ENCODE peak calls at places on chromosomes 1 and 21, in six cellular contexts. One of them, this sample, is unnamed.

GRCh38 chr1:196144588-196144987 is 463.7 kb downstream of the KCNT2 start:
- DNase-seq in GM23248: no peak
- DNase-seq in PC-3: peak; percentile 5
- DNase-seq in hepatocyte: no peak
- DNase-seq in MM.1S: no peak
- DNase-seq in neural progenitor cell: no peak
- DNase-seq in this sample: no peak

GRCh38 chr1:206580438-206581113 is 31.7 kb downstream of the EIF2D start:
- DNase-seq in GM23248: no peak
- DNase-seq in PC-3: no peak
- DNase-seq in hepatocyte: no peak
- DNase-seq in MM.1S: no peak
- DNase-seq in neural progenitor cell: no peak
- DNase-seq in this sample: no peak

GRCh38 chr1:22128392-22128791 is 14.5 kb downstream of the WNT4 start:
- DNase-seq in GM23248: no peak
- DNase-seq in PC-3: no peak
- DNase-seq in hepatocyte: no peak
- DNase-seq in MM.1S: no peak
- DNase-seq in neural progenitor cell: no peak
- DNase-seq in this sample: no peak

GRCh38 chr1:26168410-26169167 is at the start of gene C1orf232:
- DNase-seq in GM23248: no peak
- DNase-seq in PC-3: no peak
- DNase-seq in hepatocyte: peak; percentile 13
- DNase-seq in MM.1S: no peak
- DNase-seq in neural progenitor cell: peak; percentile 81
- DNase-seq in this sample: no peak

GRCh38 chr1:171286032-171286705 is 27.8 kb upstream of the FMO4 start:
- DNase-seq in GM23248: peak; percentile 50
- DNase-seq in PC-3: peak; percentile 55
- DNase-seq in hepatocyte: peak; percentile 35
- DNase-seq in MM.1S: no peak
- DNase-seq in neural progenitor cell: no peak
- DNase-seq in this sample: no peak

GRCh38 chr1:203354246-203354645 is 3.3 kb upstream of the FMOD start:
- DNase-seq in GM23248: peak; percentile 79
- DNase-seq in PC-3: peak; percentile 32
- DNase-seq in hepatocyte: no peak
- DNase-seq in MM.1S: no peak
- DNase-seq in neural progenitor cell: no peak
- DNase-seq in this sample: no peak

GRCh38 chr1:224959121-224959520 is 29.6 kb downstream of the DNAH14 start:
- DNase-seq in GM23248: no peak
- DNase-seq in PC-3: no peak
- DNase-seq in hepatocyte: no peak
- DNase-seq in MM.1S: no peak
- DNase-seq in neural progenitor cell: no peak
- DNase-seq in this sample: no peak

GRCh38 chr1:16122916-16123315 is 33.0 kb downstream of the EPHA2 start:
- DNase-seq in GM23248: peak; percentile 99
- DNase-seq in PC-3: peak; percentile 50
- DNase-seq in hepatocyte: no peak
- DNase-seq in MM.1S: no peak
- DNase-seq in neural progenitor cell: no peak
- DNase-seq in this sample: no peak

GRCh38 chr1:2356911-2357845 is 34.2 kb downstream of the MORN1 start:
- DNase-seq in GM23248: no peak
- DNase-seq in PC-3: no peak
- DNase-seq in hepatocyte: no peak
- DNase-seq in MM.1S: no peak
- DNase-seq in neural progenitor cell: no peak
- DNase-seq in this sample: no peak

GRCh38 chr1:41496080-41497055 is 11.9 kb upstream of the EDN2 start:
- DNase-seq in GM23248: peak; percentile 93
- DNase-seq in PC-3: peak; percentile 95
- DNase-seq in hepatocyte: peak; percentile 93
- DNase-seq in MM.1S: peak; percentile 52
- DNase-seq in neural progenitor cell: peak; percentile 96
- DNase-seq in this sample: peak; percentile 95

GRCh38 chr1:14803002-14803789 is 204.7 kb downstream of the KAZN start:
- DNase-seq in GM23248: no peak
- DNase-seq in PC-3: no peak
- DNase-seq in hepatocyte: no peak
- DNase-seq in MM.1S: no peak
- DNase-seq in neural progenitor cell: no peak
- DNase-seq in this sample: no peak

GRCh38 chr1:116740296-116740695 is 13.9 kb upstream of the CD2 start:
- DNase-seq in GM23248: no peak
- DNase-seq in PC-3: no peak
- DNase-seq in hepatocyte: no peak
- DNase-seq in MM.1S: no peak
- DNase-seq in neural progenitor cell: no peak
- DNase-seq in this sample: no peak

GRCh38 chr1:113677250-113678158 is 81.8 kb downstream of the PHTF1 start:
- DNase-seq in GM23248: peak; percentile 67
- DNase-seq in PC-3: peak; percentile 75
- DNase-seq in hepatocyte: peak; percentile 67
- DNase-seq in MM.1S: peak; percentile 45
- DNase-seq in neural progenitor cell: peak; percentile 67
- DNase-seq in this sample: peak; percentile 74

GRCh38 chr21:28663111-28663693 is 329.5 kb downstream of the LTN1 start:
- DNase-seq in GM23248: no peak
- DNase-seq in PC-3: no peak
- DNase-seq in hepatocyte: no peak
- DNase-seq in MM.1S: no peak
- DNase-seq in neural progenitor cell: no peak
- DNase-seq in this sample: no peak

GRCh38 chr1:224727851-224728250 is 111.7 kb downstream of the CNIH3 start:
- DNase-seq in GM23248: peak; percentile 82
- DNase-seq in PC-3: no peak
- DNase-seq in hepatocyte: no peak
- DNase-seq in MM.1S: no peak
- DNase-seq in neural progenitor cell: no peak
- DNase-seq in this sample: no peak

GRCh38 chr1:145690587-145691558 is 16.3 kb downstream of the PDZK1 start:
- DNase-seq in GM23248: peak; percentile 84
- DNase-seq in PC-3: peak; percentile 43
- DNase-seq in hepatocyte: no peak
- DNase-seq in MM.1S: peak; percentile 94
- DNase-seq in neural progenitor cell: no peak
- DNase-seq in this sample: no peak

GRCh38 chr1:168234846-168235547 is 9.2 kb downstream of the SFT2D2 start:
- DNase-seq in GM23248: peak; percentile 77
- DNase-seq in PC-3: peak; percentile 84
- DNase-seq in hepatocyte: peak; percentile 52
- DNase-seq in MM.1S: peak; percentile 81
- DNase-seq in neural progenitor cell: peak; percentile 59
- DNase-seq in this sample: peak; percentile 86

DNA sequence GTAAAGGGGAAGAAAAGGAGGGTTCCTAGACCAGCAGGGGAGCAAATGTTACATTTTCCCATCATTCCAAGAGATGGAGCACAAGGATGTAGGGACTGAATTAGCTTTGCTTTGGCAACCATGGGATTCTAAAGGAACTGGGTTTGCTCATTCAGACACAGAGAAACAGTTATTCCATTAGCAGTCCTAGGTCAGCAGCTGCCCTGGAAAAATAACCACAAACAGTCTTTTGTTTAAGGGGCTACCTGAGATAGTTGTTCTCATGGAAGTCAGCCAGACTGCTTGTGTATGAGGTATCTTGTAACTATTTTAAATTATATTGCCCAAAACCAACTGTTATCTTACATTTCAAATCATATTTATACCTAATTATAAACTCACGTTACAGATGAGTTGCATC is 58.4 kb upstream of the VCAM1 start:
- DNase-seq in GM23248: no peak
- DNase-seq in PC-3: no peak
- DNase-seq in hepatocyte: no peak
- DNase-seq in MM.1S: no peak
- DNase-seq in neural progenitor cell: no peak
- DNase-seq in this sample: no peak
- TF ChIP-seq EZH2phosphoT487 in GM23248: no peak
- TF ChIP-seq EZH2phosphoT487 in PC-3: no peak
- TF ChIP-seq EZH2phosphoT487 in hepatocyte: no peak
- TF ChIP-seq EZH2phosphoT487 in MM.1S: no peak
- TF ChIP-seq EZH2phosphoT487 in neural progenitor cell: no peak
- TF ChIP-seq EZH2phosphoT487 in this sample: no peak

DNA sequence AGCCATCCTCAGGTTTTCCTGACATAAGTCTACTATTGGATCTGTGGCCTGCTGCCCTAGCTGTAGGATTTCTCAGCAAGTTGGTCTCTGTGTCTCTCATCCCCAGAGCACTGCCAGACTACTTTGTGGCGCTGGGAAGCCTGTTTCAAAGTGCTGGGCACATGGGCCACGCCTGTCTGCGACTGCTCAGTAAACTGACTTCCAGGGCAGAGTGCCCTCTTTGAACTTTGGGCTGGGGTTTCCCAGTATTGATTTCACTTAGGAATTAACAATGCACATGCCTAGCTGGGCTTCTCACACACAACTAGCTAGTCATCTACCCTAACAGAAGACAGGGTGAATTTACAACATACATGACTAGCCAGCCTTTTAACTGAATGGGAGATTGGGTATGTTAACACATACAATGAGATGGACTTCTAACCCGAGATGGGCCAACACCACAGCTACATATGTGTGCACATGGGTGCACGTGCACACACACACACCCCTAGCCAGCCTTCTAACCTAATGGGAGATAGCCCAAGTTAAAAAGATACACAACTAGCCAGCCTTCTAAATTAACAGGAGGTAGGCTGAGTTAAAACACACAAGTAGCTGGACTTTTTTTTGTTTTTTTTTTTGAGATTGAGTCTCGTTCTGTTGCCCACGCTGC is 6.9 kb upstream of the TRIM17 start:
- DNase-seq in GM23248: no peak
- DNase-seq in PC-3: no peak
- DNase-seq in hepatocyte: no peak
- DNase-seq in MM.1S: no peak
- DNase-seq in neural progenitor cell: no peak
- DNase-seq in this sample: no peak
- H2AFZ ChIP-seq in GM23248: no peak overlapping the region
- H2AFZ ChIP-seq in PC-3: no peak overlapping the region
- H2AFZ ChIP-seq in hepatocyte: no peak overlapping the region
- H2AFZ ChIP-seq in MM.1S: no peak overlapping the region
- H2AFZ ChIP-seq in neural progenitor cell: no peak overlapping the region
- H2AFZ ChIP-seq in this sample: no peak overlapping the region

DNA sequence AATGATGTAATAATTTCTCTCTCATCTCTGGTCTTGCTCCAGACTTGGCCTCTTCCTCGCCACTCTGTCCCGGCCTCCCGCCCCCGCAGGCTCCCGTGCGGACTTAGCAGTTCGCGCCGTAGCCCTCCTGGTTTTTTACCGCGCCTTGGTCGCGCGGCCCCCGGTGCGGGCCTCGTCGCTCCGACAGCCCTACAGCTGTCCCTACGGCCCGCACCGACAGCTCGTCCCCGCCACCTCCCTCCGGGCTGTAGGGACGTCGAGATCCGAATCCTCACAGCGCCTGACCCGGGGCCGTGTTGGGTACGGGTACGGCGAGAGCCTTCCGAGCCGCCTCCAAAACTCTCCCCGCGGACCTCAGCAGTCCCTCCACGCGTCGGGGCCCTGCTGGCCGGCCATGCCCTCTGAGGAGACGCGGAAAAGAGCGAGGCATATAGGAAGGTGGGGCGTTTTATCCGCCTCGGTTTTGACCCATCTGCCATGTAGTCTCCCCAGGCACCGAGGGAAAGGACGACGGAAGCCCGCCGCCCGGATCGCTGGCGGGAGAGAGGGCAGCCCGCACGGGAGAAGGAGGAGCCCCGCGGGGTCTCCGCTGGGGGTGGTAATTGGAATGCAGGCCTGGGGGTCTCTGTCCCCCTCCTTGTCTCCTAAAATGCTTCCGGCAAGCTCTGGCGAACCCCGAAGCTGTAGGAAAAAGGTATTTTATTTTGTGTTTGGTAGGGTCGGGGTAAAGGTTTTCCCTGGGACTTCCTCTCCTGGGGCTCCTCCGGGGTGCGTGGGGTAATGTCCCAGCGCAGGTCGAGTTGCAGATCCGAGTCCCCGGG is 3.3 kb downstream of the LHX4 start:
- DNase-seq in GM23248: no peak
- DNase-seq in PC-3: no peak
- DNase-seq in hepatocyte: no peak
- DNase-seq in MM.1S: no peak
- DNase-seq in neural progenitor cell: peak; percentile 39
- DNase-seq in this sample: no peak
- TF ChIP-seq EZH2 in GM23248: peak; percentile 58
- TF ChIP-seq EZH2 in PC-3: no peak
- TF ChIP-seq EZH2 in hepatocyte: peak; percentile 100
- TF ChIP-seq EZH2 in MM.1S: peak; percentile 75
- TF ChIP-seq EZH2 in neural progenitor cell: peak; percentile 100
- TF ChIP-seq EZH2 in this sample: peak; percentile 87

DNA sequence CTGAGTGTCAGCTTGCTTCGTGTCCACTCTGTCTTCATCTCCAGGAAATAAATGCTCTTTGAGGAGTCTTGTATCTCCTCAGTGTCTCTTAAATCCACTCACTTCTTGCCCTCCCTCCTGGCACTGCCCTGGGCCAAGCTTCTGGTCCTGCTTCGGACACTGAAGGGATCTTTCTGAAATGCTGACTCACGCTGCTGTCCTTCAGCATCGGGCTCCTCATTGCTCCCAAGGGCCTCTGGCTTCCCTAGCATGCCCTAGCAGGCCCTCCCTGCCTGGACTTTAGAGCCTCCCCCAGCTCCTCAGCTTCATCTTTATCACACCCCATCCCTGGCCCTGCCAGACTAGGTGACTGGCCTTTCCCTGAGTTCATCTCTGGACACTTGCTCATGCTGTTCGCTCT is 96.6 kb downstream of the FOXD2 start:
- DNase-seq in GM23248: peak; percentile 41
- DNase-seq in PC-3: no peak
- DNase-seq in hepatocyte: peak; percentile 36
- DNase-seq in MM.1S: no peak
- DNase-seq in neural progenitor cell: no peak
- DNase-seq in this sample: no peak
- TF ChIP-seq EZH2phosphoT487 in GM23248: no peak
- TF ChIP-seq EZH2phosphoT487 in PC-3: no peak
- TF ChIP-seq EZH2phosphoT487 in hepatocyte: no peak
- TF ChIP-seq EZH2phosphoT487 in MM.1S: no peak
- TF ChIP-seq EZH2phosphoT487 in neural progenitor cell: no peak
- TF ChIP-seq EZH2phosphoT487 in this sample: no peak

DNA sequence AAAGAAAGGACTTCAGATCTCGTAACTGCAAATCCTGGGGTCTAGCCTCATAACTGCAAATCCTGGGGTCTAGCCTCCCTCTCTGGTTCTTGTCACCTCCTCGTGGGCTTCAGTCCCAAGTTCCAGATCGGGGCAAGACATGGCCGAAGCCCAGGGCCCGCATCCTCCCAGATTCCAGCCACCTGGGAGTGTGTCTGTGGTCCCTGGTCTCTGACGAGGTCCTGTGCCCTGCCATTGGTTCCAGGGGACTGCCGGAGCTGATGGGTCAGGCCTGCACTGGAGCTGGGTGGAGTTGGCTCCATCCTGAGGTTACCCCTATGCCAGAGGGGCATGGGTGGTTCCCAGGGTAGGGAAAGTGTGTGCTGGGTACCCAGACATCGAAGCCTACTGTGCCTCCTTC is 17.7 kb upstream of the C1orf174 start:
- DNase-seq in GM23248: no peak
- DNase-seq in PC-3: no peak
- DNase-seq in hepatocyte: no peak
- DNase-seq in MM.1S: no peak
- DNase-seq in neural progenitor cell: no peak
- DNase-seq in this sample: no peak
- H2AFZ ChIP-seq in GM23248: no peak overlapping the region
- H2AFZ ChIP-seq in PC-3: no peak overlapping the region
- H2AFZ ChIP-seq in hepatocyte: no peak overlapping the region
- H2AFZ ChIP-seq in MM.1S: no peak overlapping the region
- H2AFZ ChIP-seq in neural progenitor cell: no peak overlapping the region
- H2AFZ ChIP-seq in this sample: no peak overlapping the region